ENCODE peak calls at places on chromosomes 1 and 21, in four cellular contexts. N is RWPE2, V is stomach, R is sigmoid colon. B is an unnamed sample. For H3K4me1 and H3K27me3, the result is how much of the 10 kb centered on the place peaks cover.

GRCh38 chr1:44700573-44700972 is 26.1 kb downstream of the ARMH1 start:
- DNase-seq in N (no peak), V (no peak), R (no peak), B (no peak)

GRCh38 chr1:54284781-54285563 is 85.0 kb downstream of the MRPL37 start:
- DNase-seq in N (no peak), V (no peak), R (no peak), B (peak)

GRCh38 chr21:34008618-34009017 is 64.8 kb upstream of the MRPS6 start:
- DNase-seq in N (no peak), V (no peak), R (no peak), B (no peak)

GRCh38 chr1:183011859-183012258 is 11.4 kb upstream of the LAMC1 start:
- DNase-seq in N (no peak), V (no peak), R (no peak), B (no peak)

GRCh38 chr1:156368889-156369684 is at the start of gene RHBG:
- DNase-seq in N (no peak), V (peak), R (no peak), B (no peak)

GRCh38 chr1:29258974-29259801 is 22.9 kb downstream of the PTPRU start:
- DNase-seq in N (no peak), V (no peak), R (peak), B (no peak)

GRCh38 chr1:90114521-90115141 is 119.7 kb downstream of the ZNF326 start:
- DNase-seq in N (no peak), V (no peak), R (no peak), B (no peak)

GRCh38 chr21:20662523-20662922 is 335.7 kb upstream of the NCAM2 start:
- DNase-seq in N (no peak), V (no peak), R (no peak), B (no peak)

GRCh38 chr21:35072960-35073359 is 23.9 kb upstream of the RUNX1 start:
- DNase-seq in N (no peak), V (no peak), R (peak), B (no peak)

GRCh38 chr1:8167936-8168335 is 141.8 kb upstream of the ERRFI1 start:
- DNase-seq in N (no peak), V (no peak), R (peak), B (no peak)

GRCh38 chr1:68174173-68175113 is 57.9 kb downstream of the WLS start:
- DNase-seq in N (peak), V (peak), R (peak), B (no peak)

GRCh38 chr1:6280761-6281451 is 20.0 kb upstream of the GPR153 start:
- DNase-seq in N (no peak), V (no peak), R (no peak), B (no peak)

GRCh38 chr1:84960371-84960770 is 36.5 kb downstream of the MCOLN2 start:
- DNase-seq in N (no peak), V (no peak), R (no peak), B (no peak)

GRCh38 chr1:247113094-247113497 is 8.9 kb upstream of the ZNF669 start:
- DNase-seq in N (no peak), V (peak), R (no peak), B (no peak)

GRCh38 chr1:218330043-218330623 is 15.0 kb upstream of the TGFB2 start:
- DNase-seq in N (no peak), V (no peak), R (no peak), B (no peak)

GRCh38 chr1:45929257-45929687 is 125.9 kb downstream of the MAST2 start:
- DNase-seq in N (no peak), V (no peak), R (no peak), B (no peak)

GRCh38 chr1:26579662-26580061 is 50.1 kb downstream of the RPS6KA1 start:
- DNase-seq in N (no peak), V (no peak), R (peak), B (no peak)

GRCh38 chr1:64505944-64506658 is 36.2 kb downstream of the CACHD1 start:
- DNase-seq in N (no peak), V (peak), R (no peak), B (no peak)

GRCh38 chr1:110916669-110917306 is 43.8 kb downstream of the CD53 start:
- DNase-seq in N (no peak), V (no peak), R (no peak), B (no peak)

GRCh38 chr1:70353641-70354331 is 736 bp downstream of the ANKRD13C start:
- DNase-seq in N (peak), V (no peak), R (no peak), B (peak)

GRCh38 chr1:42191319-42191718 is 26.8 kb upstream of the GUCA2A start:
- DNase-seq in N (no peak), V (no peak), R (no peak), B (no peak)

GRCh38 chr21:42770717-42771502 is 108.4 kb downstream of the WDR4 start:
- DNase-seq in N (peak), V (no peak), R (no peak), B (no peak)

GRCh38 chr1:92599184-92599583 is 112.5 kb upstream of the GFI1 start:
- DNase-seq in N (no peak), V (no peak), R (no peak), B (no peak)

GRCh38 chr21:45419162-45419561 is 14.2 kb downstream of the COL18A1 start:
- DNase-seq in N (peak), V (no peak), R (peak), B (no peak)

GRCh38 chr1:206769331-206769731 is 1.2 kb upstream of the IL19 start:
- DNase-seq in N (no peak), V (peak), R (no peak), B (peak)

GRCh38 chr1:68570859-68571258 is 74.0 kb upstream of the DEPDC1 start:
- DNase-seq in N (no peak), V (no peak), R (no peak), B (no peak)

GRCh38 chr1:14143777-14144176 is 443.8 kb downstream of the PRDM2 start:
- DNase-seq in N (no peak), V (no peak), R (no peak), B (no peak)

GRCh38 chr1:176795929-176796328 is 333.0 kb downstream of the PAPPA2 start:
- DNase-seq in N (no peak), V (no peak), R (no peak), B (no peak)

GRCh38 chr1:195568389-195568788 is 1039.9 kb downstream of the KCNT2 start:
- DNase-seq in N (no peak), V (no peak), R (no peak), B (no peak)

GRCh38 chr1:101526813-101527212 is 290.0 kb downstream of the S1PR1 start:
- DNase-seq in N (no peak), V (no peak), R (no peak), B (no peak)

GRCh38 chr1:215104283-215104682 is 21.7 kb downstream of the KCNK2 start:
- DNase-seq in N (no peak), V (no peak), R (no peak), B (no peak)

GRCh38 chr1:218384576-218384975 is 39.4 kb downstream of the TGFB2 start:
- DNase-seq in N (no peak), V (no peak), R (no peak), B (no peak)

GRCh38 chr1:204513117-204513716 is 3.0 kb upstream of the MDM4 start:
- DNase-seq in N (no peak), V (no peak), R (no peak), B (peak)

GRCh38 chr1:81660286-81660685 is 140.4 kb upstream of the ADGRL2 start:
- DNase-seq in N (no peak), V (no peak), R (no peak), B (no peak)

GRCh38 chr1:81654147-81654546 is 146.6 kb upstream of the ADGRL2 start:
- DNase-seq in N (no peak), V (no peak), R (no peak), B (no peak)

GRCh38 chr1:81650741-81651140 is 150.0 kb upstream of the ADGRL2 start:
- DNase-seq in N (no peak), V (no peak), R (no peak), B (no peak)

GRCh38 chr1:81654657-81655056 is 146.1 kb upstream of the ADGRL2 start:
- DNase-seq in N (no peak), V (no peak), R (no peak), B (no peak)
- H3K27ac ChIP-seq in N (no peak), V (no peak), R (no peak), B (no peak)

GRCh38 chr1:58590019-58590418 is 13.0 kb upstream of the TACSTD2 start:
- DNase-seq in N (no peak), V (no peak), R (no peak), B (no peak)
- H3K4me1 ChIP-seq in N (under half), V (under half), R (under half), B (under half)

GRCh38 chr1:39626646-39627045 is 12.8 kb downstream of the HEYL start:
- DNase-seq in N (no peak), V (no peak), R (no peak), B (no peak)
- H3K27me3 ChIP-seq in N (under half), V (under half), R (under half), B (under half)

DNA sequence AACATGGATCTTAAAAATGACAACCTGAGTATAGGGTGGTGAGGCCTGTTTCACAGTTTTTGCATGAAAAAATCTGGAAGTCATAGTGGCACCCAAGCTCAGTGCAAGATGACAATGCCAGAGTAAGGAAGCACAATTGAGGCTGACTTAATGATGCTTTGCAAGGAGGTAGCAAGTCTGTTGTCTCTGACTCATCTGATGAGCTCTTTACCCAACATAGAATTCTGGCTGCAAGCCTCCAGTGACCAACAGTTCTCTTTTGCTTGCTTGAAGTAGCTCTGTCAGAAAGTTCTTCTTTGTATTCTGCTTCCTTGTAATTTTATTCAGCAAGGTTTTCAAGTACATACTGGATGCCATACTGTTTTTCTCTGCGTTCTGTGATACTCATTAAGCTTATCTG is 117.1 kb downstream of the FOXD2 start:
- DNase-seq in N (no peak), V (no peak), R (no peak), B (no peak)
- H3K27ac ChIP-seq in N (no peak), V (peak), R (no peak), B (no peak)

DNA sequence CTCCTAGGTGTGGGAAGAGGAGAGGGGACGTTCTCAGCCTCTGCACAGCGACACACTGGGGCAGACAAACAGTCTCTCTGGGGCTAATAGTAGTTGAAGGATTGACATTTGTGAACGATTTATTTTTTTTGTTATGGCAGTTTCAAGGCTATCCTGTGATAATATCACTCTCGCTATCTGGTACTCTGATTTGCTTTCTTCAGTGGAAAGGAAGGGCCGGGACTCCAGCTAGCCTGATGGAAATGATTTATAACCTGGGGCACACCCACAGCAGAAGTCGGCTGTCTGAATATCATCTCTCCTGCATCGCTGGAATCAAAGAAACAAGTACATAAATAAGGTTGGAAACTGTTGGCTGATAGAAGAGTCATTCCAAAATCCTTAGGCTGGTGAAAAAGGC is 122.7 kb downstream of the KCNN3 start:
- DNase-seq in N (no peak), V (no peak), R (no peak), B (no peak)
- H3K4me1 ChIP-seq in N (under half), V (under half), R (under half), B (under half)

GRCh38 chr1:47233165-47233564 is 1.1 kb upstream of the TAL1 start:
- DNase-seq in N (no peak), V (no peak), R (no peak), B (no peak)
- H3K27me3 ChIP-seq in N (half or more), V (half or more), R (half or more), B (half or more)

GRCh38 chr1:38589036-38589435 is 270.5 kb downstream of the RRAGC start:
- DNase-seq in N (no peak), V (peak), R (peak), B (no peak)

GRCh38 chr1:38585971-38586370 is 273.6 kb downstream of the RRAGC start:
- DNase-seq in N (no peak), V (no peak), R (no peak), B (no peak)

GRCh38 chr1:38585460-38585859 is 274.1 kb downstream of the RRAGC start:
- DNase-seq in N (no peak), V (no peak), R (no peak), B (no peak)

GRCh38 chr1:38586993-38587646 is 272.5 kb downstream of the RRAGC start:
- DNase-seq in N (no peak), V (peak), R (peak), B (peak)

GRCh38 chr1:38587734-38588133 is 271.8 kb downstream of the RRAGC start:
- DNase-seq in N (no peak), V (no peak), R (no peak), B (no peak)
- H3K27ac ChIP-seq in N (no peak), V (no peak), R (no peak), B (no peak)

DNA sequence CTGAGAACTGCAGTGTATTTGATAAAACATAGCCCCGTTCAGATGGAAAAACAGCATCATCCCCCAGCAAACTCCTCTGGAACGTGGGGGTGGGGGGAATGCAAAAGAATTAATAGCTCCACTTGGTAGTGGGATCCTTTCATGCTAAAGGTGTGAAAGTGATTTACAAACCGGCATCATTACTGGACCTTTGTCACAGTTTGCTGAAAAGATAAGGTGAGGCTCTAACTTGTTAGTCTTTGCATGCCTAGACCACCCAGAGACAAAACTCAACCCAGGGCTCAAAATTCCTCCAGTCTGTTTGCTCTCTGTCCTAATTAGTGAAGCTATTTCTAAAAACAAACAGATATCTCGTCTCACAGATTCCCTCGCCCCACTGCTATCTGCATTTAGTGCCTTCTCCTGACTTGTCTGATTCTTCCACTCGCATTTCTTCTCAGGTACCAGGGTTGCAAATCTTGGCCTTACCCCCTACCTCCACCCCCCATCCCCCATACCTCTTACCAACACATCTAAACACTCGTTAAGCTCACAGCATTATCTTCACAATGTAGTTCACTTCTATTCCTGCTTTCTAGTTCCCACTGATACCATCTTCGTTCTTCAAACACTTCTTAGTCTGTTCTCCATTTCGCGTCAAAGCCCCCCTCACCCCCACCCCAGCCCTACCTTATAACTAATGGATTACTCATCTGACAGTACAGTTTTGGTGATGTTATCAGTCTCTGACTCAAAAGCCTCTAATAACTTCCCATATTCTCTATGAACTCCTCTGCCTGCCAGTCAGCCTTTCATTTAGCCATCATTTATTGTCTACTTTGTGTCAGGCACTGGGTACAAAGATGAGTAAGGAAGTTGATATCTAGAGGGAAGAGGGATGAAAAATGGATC is 11.8 kb downstream of the IER5 start:
- DNase-seq in N (no peak), V (no peak), R (no peak), B (no peak)
- H3K4me1 ChIP-seq in N (half or more), V (under half), R (under half), B (under half)

GRCh38 chr1:11448375-11449085 is 30.4 kb upstream of the DISP3 start:
- DNase-seq in N (no peak), V (no peak), R (no peak), B (no peak)

GRCh38 chr1:11444907-11445306 is 34.0 kb upstream of the DISP3 start:
- DNase-seq in N (no peak), V (no peak), R (no peak), B (no peak)

GRCh38 chr1:11450310-11450709 is 28.6 kb upstream of the DISP3 start:
- DNase-seq in N (no peak), V (no peak), R (no peak), B (no peak)

GRCh38 chr1:11443043-11443442 is 35.9 kb upstream of the DISP3 start:
- DNase-seq in N (no peak), V (no peak), R (no peak), B (no peak)

DNA sequence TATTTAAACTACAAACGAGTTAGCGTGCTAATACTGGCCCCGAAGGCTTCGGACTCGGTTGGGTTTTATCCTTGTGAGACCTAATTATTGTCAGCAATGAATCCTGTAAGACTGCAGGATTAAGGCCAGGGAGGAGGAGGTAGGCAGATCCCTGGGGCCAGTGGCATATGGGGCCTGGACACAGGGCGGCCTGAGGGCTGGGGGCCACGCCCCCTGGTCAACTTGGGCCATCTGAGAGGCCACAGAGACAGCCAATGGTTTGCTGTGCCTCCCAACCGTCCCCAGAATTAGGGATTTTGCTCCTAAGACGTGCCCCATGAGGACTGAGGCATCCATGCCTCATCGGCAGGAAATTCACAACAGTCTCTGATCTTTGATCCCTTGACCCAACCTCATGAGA is 31.1 kb upstream of the DISP3 start:
- DNase-seq in N (no peak), V (no peak), R (no peak), B (no peak)
- H3K27me3 ChIP-seq in N (under half), V (under half), R (half or more), B (under half)

B was measured in CD8-positive, alpha-beta T cell.